ENCODE peak calls at places on chromosome 5, in nine cellular contexts. O, Z, F, V, B, X, C, M and S are unnamed samples.

GRCh38 chr5:95446009-95446408 is 54.8 kb downstream of the FAM81B start:
- DNase-seq in V (peak), C (peak), M (no peak), O (no peak), F (no peak), Z (no peak), X (no peak), B (no peak), S (no peak)

GRCh38 chr5:90170231-90170630 is 239.3 kb downstream of the CETN3 start:
- DNase-seq in X (no peak), Z (no peak), V (no peak), C (no peak), M (no peak), B (no peak), F (no peak), O (no peak), S (no peak)

GRCh38 chr5:77846422-77847128 is 70.4 kb upstream of the TBCA start:
- DNase-seq in X (no peak), V (no peak), M (no peak), F (no peak), C (no peak), B (no peak), Z (peak), O (no peak), S (no peak)

GRCh38 chr5:180370861-180371641 is 17.9 kb upstream of the GFPT2 start:
- DNase-seq in M (no peak), Z (no peak), V (no peak), O (no peak), B (no peak), F (no peak), C (no peak), X (no peak), S (no peak)

GRCh38 chr5:37435261-37435660 is 56.1 kb downstream of the WDR70 start:
- DNase-seq in X (no peak), Z (no peak), V (no peak), O (no peak), C (peak), F (no peak), B (no peak), M (no peak), S (no peak)

GRCh38 chr5:98880151-98880550 is 48.7 kb downstream of the CHD1 start:
- DNase-seq in X (no peak), Z (no peak), C (no peak), B (no peak), M (no peak), F (no peak), O (no peak), V (no peak), S (no peak)

GRCh38 chr5:139638736-139639618 is 9.2 kb upstream of the CXXC5 start:
- DNase-seq in B (no peak), F (peak), M (no peak), V (no peak), X (no peak), O (no peak), C (no peak), Z (no peak), S (peak)

GRCh38 chr5:153659337-153659736 is 168.9 kb downstream of the GRIA1 start:
- DNase-seq in C (peak), V (peak), F (no peak), M (no peak), Z (no peak), O (no peak), B (no peak), X (no peak), S (no peak)

GRCh38 chr5:81965510-81965909 is 6.3 kb upstream of the ATG10 start:
- DNase-seq in V (no peak), Z (no peak), X (no peak), C (no peak), M (no peak), F (no peak), B (no peak), O (no peak), S (no peak)

GRCh38 chr5:76818844-76819831 is at the start of gene F2RL1:
- DNase-seq in B (no peak), M (peak), C (peak), Z (no peak), F (peak), V (no peak), O (peak), X (peak), S (no peak)

GRCh38 chr5:56693220-56693579 is 122.1 kb upstream of the MAP3K1 start:
- DNase-seq in C (no peak), X (no peak), M (no peak), O (no peak), B (no peak), Z (no peak), F (no peak), V (no peak), S (no peak)

GRCh38 chr5:78972654-78973428 is 12.3 kb downstream of the ARSB start:
- DNase-seq in M (peak), Z (no peak), F (no peak), X (no peak), O (no peak), B (no peak), C (peak), V (peak), S (no peak)

GRCh38 chr5:82910905-82911304 is 166.3 kb downstream of the TMEM167A start:
- DNase-seq in M (no peak), O (no peak), X (no peak), F (no peak), Z (no peak), V (no peak), C (no peak), B (no peak), S (no peak)

GRCh38 chr5:82560546-82560945 is 282.4 kb upstream of the RPS23 start:
- DNase-seq in Z (no peak), F (no peak), X (no peak), V (no peak), M (no peak), B (no peak), O (no peak), C (no peak), S (no peak)

GRCh38 chr5:33309780-33310345 is 130.9 kb upstream of the TARS1 start:
- DNase-seq in M (no peak), V (no peak), X (no peak), F (no peak), O (no peak), C (no peak), Z (no peak), B (no peak), S (no peak)

GRCh38 chr5:32283539-32284377 is 29.0 kb downstream of the MTMR12 start:
- DNase-seq in O (no peak), F (no peak), Z (no peak), B (no peak), V (no peak), M (no peak), C (peak), X (no peak), S (no peak)

GRCh38 chr5:148932355-148932935 is 106.0 kb downstream of the ADRB2 start:
- DNase-seq in V (no peak), X (no peak), O (no peak), Z (no peak), C (no peak), F (no peak), B (no peak), M (no peak), S (no peak)

GRCh38 chr5:1182633-1183423 is 18.6 kb upstream of the SLC6A19 start:
- DNase-seq in C (no peak), X (no peak), Z (peak), O (no peak), F (peak), V (no peak), B (no peak), M (no peak), S (no peak)

GRCh38 chr5:1255081-1255561 is 29.9 kb downstream of the SLC6A18 start:
- DNase-seq in C (no peak), F (no peak), O (no peak), Z (no peak), B (no peak), V (no peak), M (no peak), X (no peak), S (peak)

GRCh38 chr5:31193591-31194457 is at the start of gene CDH6:
- DNase-seq in M (no peak), Z (peak), B (no peak), X (no peak), O (peak), F (peak), C (peak), V (no peak), S (no peak)

GRCh38 chr5:76943006-76943405 is 9.8 kb upstream of the CRHBP start:
- DNase-seq in O (no peak), C (no peak), V (no peak), Z (no peak), F (no peak), M (no peak), B (no peak), X (no peak), S (no peak)

GRCh38 chr5:141517902-141518610 is 29.2 kb downstream of the PCDHGC5 start:
- DNase-seq in C (peak), Z (no peak), B (no peak), V (no peak), X (no peak), O (no peak), M (no peak), F (no peak), S (no peak)